ENCODE peak calls at places on chromosomes 7 and 10, in four cellular contexts. One of them, this sample, is unnamed.

GRCh38 chr10:124259139-124259825 is 159.4 kb downstream of the OAT start:
- DNase-seq in effector memory CD4-positive, alpha-beta T cell: no peak
- DNase-seq in right cardiac atrium: no peak
- DNase-seq in CD8-positive, alpha-beta memory T cell: peak
- DNase-seq in this sample: no peak

GRCh38 chr7:5646846-5647245 is 134.6 kb downstream of the RNF216 start:
- DNase-seq in effector memory CD4-positive, alpha-beta T cell: no peak
- DNase-seq in right cardiac atrium: no peak
- DNase-seq in CD8-positive, alpha-beta memory T cell: no peak
- DNase-seq in this sample: no peak

GRCh38 chr10:65891073-65891981 is 1034.5 kb upstream of the LRRTM3 start:
- DNase-seq in right cardiac atrium: no peak
- DNase-seq in CD8-positive, alpha-beta memory T cell: no peak
- DNase-seq in effector memory CD4-positive, alpha-beta T cell: no peak
- DNase-seq in this sample: no peak

GRCh38 chr10:60937784-60938654 is 6.0 kb downstream of the RHOBTB1 start:
- DNase-seq in effector memory CD4-positive, alpha-beta T cell: no peak
- DNase-seq in CD8-positive, alpha-beta memory T cell: no peak
- DNase-seq in right cardiac atrium: no peak
- DNase-seq in this sample: no peak

GRCh38 chr7:150852371-150852905 is at the start of gene AOC1:
- DNase-seq in right cardiac atrium: no peak
- DNase-seq in effector memory CD4-positive, alpha-beta T cell: no peak
- DNase-seq in CD8-positive, alpha-beta memory T cell: no peak
- DNase-seq in this sample: no peak

GRCh38 chr10:96850825-96851224 is 18.7 kb downstream of the LCOR start:
- DNase-seq in effector memory CD4-positive, alpha-beta T cell: no peak
- DNase-seq in right cardiac atrium: no peak
- DNase-seq in CD8-positive, alpha-beta memory T cell: no peak
- DNase-seq in this sample: no peak

GRCh38 chr10:33126118-33126517 is 168.1 kb upstream of the ITGB1 start:
- DNase-seq in effector memory CD4-positive, alpha-beta T cell: no peak
- DNase-seq in CD8-positive, alpha-beta memory T cell: peak
- DNase-seq in right cardiac atrium: no peak
- DNase-seq in this sample: no peak

GRCh38 chr7:66666313-66666952 is 37.8 kb downstream of the KCTD7 start:
- DNase-seq in CD8-positive, alpha-beta memory T cell: no peak
- DNase-seq in effector memory CD4-positive, alpha-beta T cell: no peak
- DNase-seq in right cardiac atrium: no peak
- DNase-seq in this sample: no peak

GRCh38 chr7:135335628-135336139 is 102.0 kb downstream of the STRA8 start:
- DNase-seq in effector memory CD4-positive, alpha-beta T cell: no peak
- DNase-seq in CD8-positive, alpha-beta memory T cell: peak
- DNase-seq in right cardiac atrium: peak
- DNase-seq in this sample: no peak

GRCh38 chr10:97822261-97822687 is 27.4 kb upstream of the GOLGA7B start:
- DNase-seq in right cardiac atrium: peak
- DNase-seq in effector memory CD4-positive, alpha-beta T cell: no peak
- DNase-seq in CD8-positive, alpha-beta memory T cell: no peak
- DNase-seq in this sample: no peak

GRCh38 chr7:26334171-26334570 is 42.5 kb downstream of the SNX10 start:
- DNase-seq in effector memory CD4-positive, alpha-beta T cell: no peak
- DNase-seq in right cardiac atrium: no peak
- DNase-seq in CD8-positive, alpha-beta memory T cell: no peak
- DNase-seq in this sample: no peak

GRCh38 chr7:143882020-143882610 is 19.9 kb downstream of the TCAF1 start:
- DNase-seq in right cardiac atrium: peak
- DNase-seq in CD8-positive, alpha-beta memory T cell: no peak
- DNase-seq in effector memory CD4-positive, alpha-beta T cell: no peak
- DNase-seq in this sample: no peak

GRCh38 chr10:104255244-104255981 is 721 bp downstream of the GSTO1 start:
- DNase-seq in effector memory CD4-positive, alpha-beta T cell: no peak
- DNase-seq in CD8-positive, alpha-beta memory T cell: peak
- DNase-seq in right cardiac atrium: no peak
- DNase-seq in this sample: no peak

GRCh38 chr10:97647556-97647955 is 7.1 kb downstream of the PI4K2A start:
- DNase-seq in right cardiac atrium: no peak
- DNase-seq in effector memory CD4-positive, alpha-beta T cell: no peak
- DNase-seq in CD8-positive, alpha-beta memory T cell: no peak
- DNase-seq in this sample: no peak

GRCh38 chr7:30321089-30321991 is 36.9 kb downstream of the ZNRF2 start:
- DNase-seq in right cardiac atrium: no peak
- DNase-seq in effector memory CD4-positive, alpha-beta T cell: no peak
- DNase-seq in CD8-positive, alpha-beta memory T cell: peak
- DNase-seq in this sample: no peak

GRCh38 chr7:36372156-36372555 is 17.5 kb upstream of the ANLN start:
- DNase-seq in right cardiac atrium: no peak
- DNase-seq in CD8-positive, alpha-beta memory T cell: no peak
- DNase-seq in effector memory CD4-positive, alpha-beta T cell: no peak
- DNase-seq in this sample: no peak

GRCh38 chr10:121648078-121648477 is 49.8 kb upstream of the FGFR2 start:
- DNase-seq in right cardiac atrium: no peak
- DNase-seq in effector memory CD4-positive, alpha-beta T cell: no peak
- DNase-seq in CD8-positive, alpha-beta memory T cell: no peak
- DNase-seq in this sample: no peak

GRCh38 chr7:35556532-35557471 is 138.1 kb downstream of the HERPUD2 start:
- DNase-seq in CD8-positive, alpha-beta memory T cell: no peak
- DNase-seq in effector memory CD4-positive, alpha-beta T cell: no peak
- DNase-seq in right cardiac atrium: no peak
- DNase-seq in this sample: no peak

GRCh38 chr7:144622751-144623150 is 213.1 kb downstream of the TPK1 start:
- DNase-seq in right cardiac atrium: no peak
- DNase-seq in effector memory CD4-positive, alpha-beta T cell: no peak
- DNase-seq in CD8-positive, alpha-beta memory T cell: no peak
- DNase-seq in this sample: no peak

GRCh38 chr10:15167411-15168295 is 840 bp downstream of the NMT2 start:
- DNase-seq in CD8-positive, alpha-beta memory T cell: peak
- DNase-seq in effector memory CD4-positive, alpha-beta T cell: peak
- DNase-seq in right cardiac atrium: peak
- DNase-seq in this sample: peak

GRCh38 chr10:43671659-43672555 is 23.2 kb upstream of the ZNF32 start:
- DNase-seq in CD8-positive, alpha-beta memory T cell: peak
- DNase-seq in right cardiac atrium: peak
- DNase-seq in effector memory CD4-positive, alpha-beta T cell: no peak
- DNase-seq in this sample: no peak

GRCh38 chr10:126972622-126973414 is 67.6 kb downstream of the DOCK1 start:
- DNase-seq in CD8-positive, alpha-beta memory T cell: no peak
- DNase-seq in effector memory CD4-positive, alpha-beta T cell: no peak
- DNase-seq in right cardiac atrium: no peak
- DNase-seq in this sample: no peak

GRCh38 chr10:99235469-99235871 is at the start of gene HPSE2:
- DNase-seq in CD8-positive, alpha-beta memory T cell: no peak
- DNase-seq in effector memory CD4-positive, alpha-beta T cell: no peak
- DNase-seq in right cardiac atrium: no peak
- DNase-seq in this sample: no peak

GRCh38 chr10:5645944-5646617 is 20.3 kb downstream of the ASB13 start:
- DNase-seq in effector memory CD4-positive, alpha-beta T cell: no peak
- DNase-seq in CD8-positive, alpha-beta memory T cell: no peak
- DNase-seq in right cardiac atrium: peak
- DNase-seq in this sample: no peak

GRCh38 chr7:42914009-42914725 is 2.3 kb upstream of the C7orf25 start:
- DNase-seq in effector memory CD4-positive, alpha-beta T cell: no peak
- DNase-seq in CD8-positive, alpha-beta memory T cell: no peak
- DNase-seq in right cardiac atrium: no peak
- DNase-seq in this sample: no peak

GRCh38 chr10:17981766-17982380 is 30.2 kb downstream of the SLC39A12 start:
- DNase-seq in right cardiac atrium: no peak
- DNase-seq in CD8-positive, alpha-beta memory T cell: no peak
- DNase-seq in effector memory CD4-positive, alpha-beta T cell: no peak
- DNase-seq in this sample: no peak

GRCh38 chr10:96272256-96272985 is 1.1 kb upstream of the BLNK start:
- DNase-seq in CD8-positive, alpha-beta memory T cell: no peak
- DNase-seq in effector memory CD4-positive, alpha-beta T cell: no peak
- DNase-seq in right cardiac atrium: no peak
- DNase-seq in this sample: no peak

GRCh38 chr7:143993924-143994323 is 6.2 kb upstream of the OR6B1 start:
- DNase-seq in effector memory CD4-positive, alpha-beta T cell: no peak
- DNase-seq in CD8-positive, alpha-beta memory T cell: no peak
- DNase-seq in right cardiac atrium: no peak
- DNase-seq in this sample: no peak

GRCh38 chr10:44959243-44960097 is at the start of gene RASSF4:
- DNase-seq in CD8-positive, alpha-beta memory T cell: peak
- DNase-seq in effector memory CD4-positive, alpha-beta T cell: peak
- DNase-seq in right cardiac atrium: peak
- DNase-seq in this sample: peak

GRCh38 chr7:134892002-134892693 is 94.2 kb upstream of the AGBL3 start:
- DNase-seq in effector memory CD4-positive, alpha-beta T cell: no peak
- DNase-seq in right cardiac atrium: no peak
- DNase-seq in CD8-positive, alpha-beta memory T cell: no peak
- DNase-seq in this sample: no peak

GRCh38 chr10:75408512-75408881 is 6.9 kb upstream of the ZNF503 start:
- DNase-seq in effector memory CD4-positive, alpha-beta T cell: no peak
- DNase-seq in CD8-positive, alpha-beta memory T cell: no peak
- DNase-seq in right cardiac atrium: no peak
- DNase-seq in this sample: no peak

GRCh38 chr10:37563715-37564108 is 293.7 kb downstream of the ZNF248 start:
- DNase-seq in CD8-positive, alpha-beta memory T cell: no peak
- DNase-seq in effector memory CD4-positive, alpha-beta T cell: no peak
- DNase-seq in right cardiac atrium: no peak
- DNase-seq in this sample: no peak

GRCh38 chr10:11704087-11704486 is 38.1 kb upstream of the ECHDC3 start:
- DNase-seq in effector memory CD4-positive, alpha-beta T cell: no peak
- DNase-seq in right cardiac atrium: no peak
- DNase-seq in CD8-positive, alpha-beta memory T cell: no peak
- DNase-seq in this sample: no peak

GRCh38 chr10:78972160-78972946 is 96.4 kb upstream of the ZMIZ1 start:
- DNase-seq in CD8-positive, alpha-beta memory T cell: no peak
- DNase-seq in effector memory CD4-positive, alpha-beta T cell: no peak
- DNase-seq in right cardiac atrium: peak
- DNase-seq in this sample: no peak

GRCh38 chr10:48465860-48466521 is 138.9 kb downstream of the ARHGAP22 start:
- DNase-seq in effector memory CD4-positive, alpha-beta T cell: no peak
- DNase-seq in CD8-positive, alpha-beta memory T cell: no peak
- DNase-seq in right cardiac atrium: no peak
- DNase-seq in this sample: no peak

GRCh38 chr10:74150151-74151056 is at the start of gene AP3M1:
- DNase-seq in effector memory CD4-positive, alpha-beta T cell: peak
- DNase-seq in CD8-positive, alpha-beta memory T cell: no peak
- DNase-seq in right cardiac atrium: peak
- DNase-seq in this sample: peak

GRCh38 chr7:128391805-128392204 is 18.0 kb downstream of the IMPDH1 start:
- DNase-seq in right cardiac atrium: no peak
- DNase-seq in CD8-positive, alpha-beta memory T cell: no peak
- DNase-seq in effector memory CD4-positive, alpha-beta T cell: no peak
- DNase-seq in this sample: no peak

GRCh38 chr7:135232720-135233119 is 918 bp upstream of the STRA8 start:
- DNase-seq in effector memory CD4-positive, alpha-beta T cell: no peak
- DNase-seq in CD8-positive, alpha-beta memory T cell: no peak
- DNase-seq in right cardiac atrium: no peak
- DNase-seq in this sample: no peak

GRCh38 chr10:80144302-80145131 is 12.0 kb downstream of the PLAC9 start:
- DNase-seq in effector memory CD4-positive, alpha-beta T cell: no peak
- DNase-seq in CD8-positive, alpha-beta memory T cell: peak
- DNase-seq in right cardiac atrium: no peak
- DNase-seq in this sample: no peak

This sample was measured in activated T-helper 1 cell treated with anti-CD3 and anti-CD28 coated beads, Interleukin-2, amount 50 U/mL, for 16 hours.